ENCODE peak calls at places on chromosome 1, in five cellular contexts. C is HCT116, R is SK-N-SH, Y is K562, D is GM12878. E is an unnamed sample.
A peak's percentile ranks its signal among the peaks of the same experiment; 100 is the strongest.

GRCh38 chr1:200969726-200970521 is 53.6 kb downstream of the KIF21B start:
- DNase-seq in R (no peak), C (no peak), D (peak; percentile 70), Y (no peak), E (peak; percentile 85)

GRCh38 chr1:10768552-10768951 is 27.9 kb downstream of the CASZ1 start:
- DNase-seq in R (no peak), C (no peak), Y (no peak), D (no peak), E (peak; percentile 56)

GRCh38 chr1:38114231-38114630 is 67.6 kb upstream of the POU3F1 start:
- DNase-seq in D (no peak), R (no peak), Y (no peak), C (no peak), E (no peak)

GRCh38 chr1:59013276-59013927 is 229.6 kb upstream of the JUN start:
- DNase-seq in R (no peak), C (no peak), Y (no peak), D (no peak), E (peak; percentile 33)

GRCh38 chr1:204316164-204316563 is 43.6 kb downstream of the PLEKHA6 start:
- DNase-seq in C (no peak), Y (no peak), R (no peak), D (no peak), E (no peak)

GRCh38 chr1:161335796-161336195 is 21.6 kb downstream of the SDHC start:
- DNase-seq in D (no peak), C (no peak), R (no peak), Y (no peak), E (no peak)

GRCh38 chr1:178498896-178499675 is 2.3 kb upstream of the CLEC20A start:
- DNase-seq in C (no peak), R (no peak), D (no peak), Y (no peak), E (no peak)

GRCh38 chr1:229105822-229106525 is 164.9 kb upstream of the RAB4A start:
- DNase-seq in D (no peak), C (no peak), Y (no peak), R (no peak), E (no peak)

GRCh38 chr1:63010898-63011660 is 227.1 kb downstream of the ATG4C start:
- DNase-seq in C (no peak), R (no peak), Y (no peak), D (no peak), E (no peak)

GRCh38 chr1:115317101-115318012 is 20.7 kb downstream of the NGF start:
- DNase-seq in D (no peak), R (peak; percentile 59), Y (no peak), C (no peak), E (peak; percentile 66)

GRCh38 chr1:116487016-116487415 is 83.8 kb downstream of the CD58 start:
- DNase-seq in Y (no peak), D (no peak), R (no peak), C (no peak), E (no peak)

GRCh38 chr1:116486424-116486823 is 84.4 kb downstream of the CD58 start:
- DNase-seq in R (no peak), D (no peak), C (no peak), Y (no peak), E (no peak)

GRCh38 chr1:116483481-116484309 is 87.1 kb downstream of the CD58 start:
- DNase-seq in D (no peak), C (no peak), Y (no peak), R (peak; percentile 50), E (no peak)

GRCh38 chr1:116485976-116486375 is 84.8 kb downstream of the CD58 start:
- DNase-seq in D (no peak), C (no peak), Y (no peak), R (no peak), E (no peak)

DNA sequence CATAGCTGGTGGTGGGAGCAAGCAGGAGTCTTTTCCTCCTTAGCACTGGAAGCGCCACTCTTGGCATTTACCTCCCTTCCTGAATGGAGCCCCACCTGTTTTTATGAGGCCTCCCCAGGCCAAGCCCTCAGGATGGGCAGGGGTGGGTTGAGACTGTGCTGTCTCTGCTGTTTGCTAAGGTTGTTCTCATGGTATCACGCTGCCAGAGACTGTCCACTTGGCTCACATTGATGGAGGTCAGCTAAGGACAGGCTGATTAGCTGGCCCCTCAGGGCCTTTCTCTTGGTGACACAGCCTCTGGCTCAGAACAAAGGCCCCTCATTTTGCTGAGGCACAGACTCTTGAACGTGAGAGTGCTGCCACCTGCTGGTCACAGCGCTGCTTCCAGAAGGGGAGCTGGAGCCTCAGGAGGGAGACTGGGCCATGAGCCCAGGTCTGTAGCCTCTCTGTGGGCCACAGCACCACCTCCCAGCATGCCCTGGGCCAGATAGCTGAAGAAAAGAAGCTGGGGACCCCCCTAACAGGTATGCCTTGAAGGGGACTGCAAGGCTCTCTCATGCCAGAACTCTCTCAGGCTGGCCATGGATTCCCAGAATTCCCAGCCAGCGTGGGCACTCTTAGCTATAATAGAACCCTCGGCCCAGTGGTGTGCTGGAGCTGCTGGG is 85.6 kb downstream of the CD58 start:
- DNase-seq in R (peak; percentile 85), C (peak; percentile 73), D (no peak), Y (peak; percentile 90), E (peak; percentile 33)
- TF ChIP-seq JUND in R (no peak), C (no peak), D (no peak), Y (peak; percentile 26), E (no peak)

DNA sequence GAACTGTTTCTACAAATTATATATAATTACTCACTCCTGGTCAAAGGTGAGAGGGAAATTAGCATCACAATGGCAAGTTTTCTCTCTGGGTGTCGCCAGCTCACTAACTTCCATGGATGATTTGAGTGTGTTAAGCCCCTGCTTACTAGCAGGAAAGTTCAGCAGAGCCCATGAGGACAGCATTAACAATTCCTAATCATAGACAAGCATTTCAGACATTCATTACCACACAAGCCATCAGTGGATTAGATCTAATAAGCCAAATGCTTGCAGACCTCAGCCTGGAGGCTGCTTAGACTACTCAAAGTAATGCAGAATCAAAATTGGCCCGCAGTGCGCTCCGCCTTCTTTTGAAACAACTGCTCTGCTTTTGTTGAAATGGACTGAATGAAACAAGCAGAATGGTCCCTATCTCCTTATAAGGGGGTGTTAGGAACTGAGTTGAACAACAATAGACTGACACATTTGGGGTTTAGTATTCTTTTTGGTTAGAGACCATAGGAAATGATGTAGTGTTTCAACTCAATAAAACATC is 54.4 kb downstream of the GORAB start:
- DNase-seq in C (no peak), R (no peak), D (no peak), Y (no peak), E (no peak)
- TF ChIP-seq JUND in C (no peak), R (no peak), D (no peak), Y (no peak), E (no peak)

GRCh38 chr1:159826436-159827101 is at the start of gene SLAMF8:
- DNase-seq in D (peak; percentile 33), Y (no peak), C (no peak), R (no peak), E (no peak)
- TF ChIP-seq JUND in D (no peak), Y (no peak), C (no peak), R (no peak), E (no peak)

GRCh38 chr1:48619529-48619928 is 147.5 kb upstream of the SPATA6 start:
- DNase-seq in D (no peak), R (peak; percentile 26), Y (no peak), C (peak; percentile 2), E (no peak)
- TF ChIP-seq JUND in D (no peak), R (no peak), Y (no peak), C (no peak), E (no peak)

GRCh38 chr1:6261615-6261995 is 707 bp upstream of the GPR153 start:
- DNase-seq in Y (peak; percentile 71), C (no peak), R (peak; percentile 79), D (no peak), E (no peak)
- TF ChIP-seq JUND in Y (no peak), C (no peak), R (no peak), D (no peak), E (no peak)

GRCh38 chr1:231871878-231872277 is 245.3 kb downstream of the DISC1 start:
- DNase-seq in C (no peak), D (no peak), Y (no peak), R (no peak), E (no peak)

GRCh38 chr1:231867607-231868006 is 241.0 kb downstream of the DISC1 start:
- DNase-seq in C (no peak), Y (no peak), D (no peak), R (no peak), E (no peak)

GRCh38 chr1:231871471-231871870 is 244.9 kb downstream of the DISC1 start:
- DNase-seq in D (no peak), Y (no peak), R (no peak), C (no peak), E (no peak)

GRCh38 chr1:231866392-231867331 is 240.1 kb downstream of the DISC1 start:
- DNase-seq in R (peak; percentile 59), D (no peak), Y (peak; percentile 63), C (peak; percentile 23), E (peak; percentile 75)

DNA sequence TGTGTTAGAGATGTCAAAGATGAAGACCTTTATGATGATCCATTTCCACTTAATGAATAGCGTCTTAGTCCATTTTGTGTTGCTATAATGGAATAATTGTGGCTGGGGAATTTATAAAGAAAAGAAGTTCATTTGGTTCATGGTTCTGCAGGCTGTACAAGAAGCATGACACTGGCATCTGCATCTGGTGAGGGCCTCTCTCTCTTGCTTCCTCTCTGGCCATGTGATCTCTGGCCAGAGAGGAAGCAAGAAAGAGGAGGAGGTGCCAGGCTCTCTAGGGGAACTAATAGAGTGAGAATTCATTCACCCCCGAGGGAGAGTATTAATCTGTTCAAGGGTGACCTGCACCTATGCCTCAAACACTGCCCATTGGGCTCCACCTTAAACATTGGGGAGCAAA is 242.8 kb downstream of the DISC1 start:
- DNase-seq in Y (no peak), C (no peak), D (no peak), R (no peak), E (no peak)
- TF ChIP-seq JUND in Y (no peak), C (no peak), D (no peak), R (no peak), E (no peak)

DNA sequence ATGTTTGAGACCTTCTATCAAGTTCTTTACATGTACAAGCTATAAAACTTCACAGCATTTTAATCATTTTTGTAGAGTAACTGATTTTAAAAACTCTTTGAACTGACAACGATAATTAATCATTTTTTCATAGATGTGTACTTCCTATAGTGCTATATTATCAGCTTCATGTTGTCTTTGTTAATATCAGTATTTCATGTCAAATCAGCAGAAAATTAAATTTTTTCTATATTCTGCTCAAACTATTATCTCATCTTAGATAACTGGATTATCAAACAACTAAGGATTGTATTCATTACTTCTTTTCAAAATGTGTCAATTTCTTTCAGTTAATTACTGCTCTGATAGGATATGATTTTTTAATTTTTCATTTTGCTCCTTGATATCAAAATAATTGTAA is 214.6 kb upstream of the RGS18 start:
- DNase-seq in C (no peak), D (no peak), Y (no peak), R (no peak), E (no peak)
- TF ChIP-seq JUND in C (no peak), D (no peak), Y (no peak), R (no peak), E (no peak)

GRCh38 chr1:39564941-39565340 is 11.6 kb downstream of the PABPC4 start:
- DNase-seq in R (no peak), D (no peak), Y (no peak), C (no peak), E (no peak)
- TF ChIP-seq JUND in R (no peak), D (no peak), Y (no peak), C (no peak), E (no peak)

E was measured in T47D.